ENCODE peak calls at places on chromosome 17, in ten cellular contexts. Z is activated naive CD8-positive, alpha-beta T cell treated with anti-CD3 and anti-CD28 coated beads, Interleukin-2, amount 50 U/mL, for 24 hours; S is naive B cell; B is natural killer cell treated with Interleukin-12 subunit alpha and Interleukin-12 subunit beta and Interleukin-15 and Interleukin-18, amount 100 ng/mL, for 72 hours; C is PC-3; V is left cardiac atrium; K is right lobe of liver; Y is activated CD4-positive, alpha-beta T cell treated with anti-CD3 and anti-CD28 coated beads for 36 hours; U is GM23338; O is SK-N-SH treated with all-trans-retinoic acid at 6 μM for 48 hours. I is an unnamed sample.

GRCh38 chr17:35931794-35932419 is 1.3 kb upstream of the RDM1 start:
- ATAC-seq in Z (no peak), S (no peak), B (no peak), C (no peak), V (peak), K (no peak), Y (no peak), U (no peak), O (peak), I (no peak)

GRCh38 chr17:4116516-4116915 is 26.3 kb downstream of the ZZEF1 start:
- ATAC-seq in Z (no peak), S (no peak), B (no peak), C (no peak), V (no peak), K (no peak), Y (no peak), U (peak), O (no peak), I (no peak)

GRCh38 chr17:39716073-39716818 is 14.1 kb downstream of the MIEN1 start:
- ATAC-seq in Z (no peak), S (no peak), B (no peak), C (no peak), V (peak), K (no peak), Y (no peak), U (no peak), O (no peak), I (no peak)

GRCh38 chr17:67469208-67469980 is 92.3 kb downstream of the PITPNC1 start:
- ATAC-seq in Z (peak), S (no peak), B (peak), C (peak), V (peak), K (peak), Y (peak), U (peak), O (peak), I (no peak)

GRCh38 chr17:29581583-29582253 is 7.7 kb downstream of the GIT1 start:
- ATAC-seq in Z (no peak), S (no peak), B (no peak), C (no peak), V (no peak), K (no peak), Y (no peak), U (no peak), O (no peak), I (no peak)

GRCh38 chr17:8162997-8163977 is 539 bp upstream of the VAMP2 start:
- ATAC-seq in Z (no peak), S (peak), B (peak), C (no peak), V (peak), K (peak), Y (peak), U (peak), O (peak), I (peak)

GRCh38 chr17:65163990-65164495 is 26.9 kb downstream of the RGS9 start:
- ATAC-seq in Z (peak), S (peak), B (peak), C (peak), V (no peak), K (no peak), Y (peak), U (no peak), O (peak), I (peak)

GRCh38 chr17:39002991-39003715 is 36.0 kb upstream of the FBXO47 start:
- ATAC-seq in Z (peak), S (no peak), B (peak), C (no peak), V (peak), K (peak), Y (peak), U (no peak), O (no peak), I (no peak)

GRCh38 chr17:49730787-49731441 is 23.1 kb upstream of the SLC35B1 start:
- ATAC-seq in Z (peak), S (no peak), B (peak), C (no peak), V (peak), K (no peak), Y (no peak), U (no peak), O (no peak), I (no peak)

GRCh38 chr17:69654981-69655581 is 240.6 kb downstream of the MAP2K6 start:
- ATAC-seq in Z (peak), S (no peak), B (no peak), C (peak), V (no peak), K (no peak), Y (peak), U (no peak), O (peak), I (no peak)

GRCh38 chr17:83073389-83074063 is 5.9 kb upstream of the METRNL start:
- ATAC-seq in Z (no peak), S (no peak), B (peak), C (peak), V (peak), K (no peak), Y (peak), U (no peak), O (no peak), I (peak)

GRCh38 chr17:1100382-1100781 is 79.4 kb downstream of the ABR start:
- ATAC-seq in Z (no peak), S (no peak), B (no peak), C (no peak), V (no peak), K (no peak), Y (no peak), U (no peak), O (no peak), I (no peak)

GRCh38 chr17:63722403-63722802 is 19.2 kb downstream of the STRADA start:
- ATAC-seq in Z (no peak), S (no peak), B (no peak), C (no peak), V (peak), K (no peak), Y (no peak), U (no peak), O (no peak), I (no peak)

GRCh38 chr17:63629627-63630026 is 7.4 kb downstream of the MAP3K3 start:
- ATAC-seq in Z (no peak), S (no peak), B (no peak), C (no peak), V (peak), K (peak), Y (no peak), U (no peak), O (no peak), I (no peak)

GRCh38 chr17:73430165-73430680 is 118.4 kb upstream of the CDC42EP4 start:
- ATAC-seq in Z (no peak), S (no peak), B (no peak), C (no peak), V (no peak), K (no peak), Y (no peak), U (peak), O (no peak), I (no peak)

GRCh38 chr17:49610883-49611584 is 35.4 kb downstream of the NXPH3 start:
- ATAC-seq in Z (no peak), S (no peak), B (no peak), C (no peak), V (no peak), K (peak), Y (no peak), U (no peak), O (no peak), I (no peak)

GRCh38 chr17:45705123-45706009 is 78.8 kb upstream of the CRHR1 start:
- ATAC-seq in Z (peak), S (no peak), B (no peak), C (peak), V (no peak), K (no peak), Y (peak), U (no peak), O (no peak), I (no peak)

GRCh38 chr17:68305132-68305531 is 13.8 kb downstream of the ARSG start:
- ATAC-seq in Z (no peak), S (no peak), B (no peak), C (no peak), V (no peak), K (peak), Y (no peak), U (no peak), O (no peak), I (no peak)

GRCh38 chr17:50508573-50509460 is 578 bp downstream of the MYCBPAP start:
- ATAC-seq in Z (no peak), S (no peak), B (no peak), C (no peak), V (peak), K (no peak), Y (no peak), U (peak), O (peak), I (no peak)

GRCh38 chr17:27634781-27635180 is 3.8 kb downstream of the LGALS9 start:
- ATAC-seq in Z (no peak), S (peak), B (no peak), C (no peak), V (no peak), K (no peak), Y (no peak), U (no peak), O (no peak), I (no peak)

GRCh38 chr17:83194761-83195329 is 115.4 kb downstream of the METRNL start:
- ATAC-seq in Z (no peak), S (no peak), B (no peak), C (no peak), V (no peak), K (no peak), Y (no peak), U (no peak), O (no peak), I (no peak)

GRCh38 chr17:9240659-9241370 is 219.5 kb downstream of the NTN1 start:
- ATAC-seq in Z (no peak), S (no peak), B (no peak), C (no peak), V (peak), K (peak), Y (no peak), U (peak), O (peak), I (no peak)

GRCh38 chr17:75003957-75004355 is 8.5 kb upstream of the MRPL58 start:
- ATAC-seq in Z (no peak), S (no peak), B (no peak), C (no peak), V (no peak), K (no peak), Y (no peak), U (no peak), O (no peak), I (no peak)

GRCh38 chr17:51653902-51654301 is 393.6 kb downstream of the UTP18 start:
- ATAC-seq in Z (no peak), S (no peak), B (no peak), C (no peak), V (no peak), K (no peak), Y (no peak), U (peak), O (no peak), I (no peak)

GRCh38 chr17:44906010-44906646 is 6.9 kb upstream of the EFTUD2 start:
- ATAC-seq in Z (no peak), S (no peak), B (no peak), C (peak), V (no peak), K (no peak), Y (no peak), U (no peak), O (peak), I (peak)

GRCh38 chr17:78965369-78965982 is 14.2 kb downstream of the LGALS3BP start:
- ATAC-seq in Z (no peak), S (no peak), B (no peak), C (no peak), V (no peak), K (no peak), Y (no peak), U (no peak), O (no peak), I (no peak)

GRCh38 chr17:76121932-76122383 is 18.4 kb upstream of the EXOC7 start:
- ATAC-seq in Z (no peak), S (peak), B (peak), C (no peak), V (peak), K (peak), Y (peak), U (peak), O (no peak), I (peak)